ENCODE peak calls at places on chromosomes 4 and X, in eight cellular contexts. C is fibroblast of pulmonary artery, Q is psoas muscle, G is fibroblast of mammary gland, A is mucosa of descending colon, U is AG04449, M is A673, J is mammary epithelial cell. Z is an unnamed sample.

GRCh38 chrX:148500428-148501120 is at the start of gene AFF2:
- DNase-seq in U (no peak), C (peak), A (peak), G (peak), M (peak), J (peak), Q (peak), Z (peak)

GRCh38 chrX:17214962-17215361 is 160.0 kb upstream of the NHS start:
- DNase-seq in Q (no peak), M (no peak), A (no peak), J (no peak), U (no peak), C (no peak), G (peak), Z (no peak)

GRCh38 chr4:10783351-10783750 is 98.8 kb upstream of the CLNK start:
- DNase-seq in G (peak), Q (no peak), M (no peak), J (peak), U (peak), A (no peak), C (peak), Z (no peak)

GRCh38 chr4:128068927-128069326 is 7.8 kb downstream of the LARP1B start:
- DNase-seq in Q (no peak), A (no peak), U (no peak), G (peak), J (peak), C (peak), M (peak), Z (peak)

GRCh38 chrX:12065251-12065650 is 73.0 kb upstream of the FRMPD4 start:
- DNase-seq in G (peak), Q (no peak), J (peak), M (peak), U (no peak), C (peak), A (no peak), Z (no peak)

GRCh38 chr4:2915789-2916188 is 47.4 kb downstream of the NOP14 start:
- DNase-seq in G (no peak), J (no peak), A (peak), U (no peak), C (no peak), M (no peak), Q (no peak), Z (no peak)

GRCh38 chrX:107421337-107421736 is 28.1 kb upstream of the FRMPD3 start:
- DNase-seq in U (no peak), A (no peak), C (no peak), G (no peak), M (no peak), J (no peak), Q (no peak), Z (no peak)

GRCh38 chrX:1093586-1094538 is 118.6 kb downstream of the CRLF2 start:
- DNase-seq in U (no peak), G (no peak), Q (no peak), M (no peak), A (no peak), C (no peak), J (no peak), Z (no peak)

GRCh38 chr4:143363332-143363731 is 26.7 kb downstream of the GAB1 start:
- DNase-seq in J (no peak), Q (no peak), C (no peak), G (no peak), U (no peak), M (no peak), A (no peak), Z (no peak)

GRCh38 chr4:183106839-183107238 is 7.8 kb downstream of the WWC2 start:
- DNase-seq in J (no peak), Q (no peak), U (no peak), A (no peak), M (no peak), G (peak), C (no peak), Z (no peak)

GRCh38 chr4:155119006-155119405 is 89.4 kb upstream of the NPY2R start:
- DNase-seq in Q (no peak), C (no peak), G (no peak), M (no peak), U (no peak), A (no peak), J (no peak), Z (no peak)

GRCh38 chr4:155120536-155120935 is 87.9 kb upstream of the NPY2R start:
- DNase-seq in A (no peak), J (no peak), C (no peak), M (no peak), U (no peak), Q (no peak), G (no peak), Z (no peak)

GRCh38 chr4:155122382-155122781 is 86.1 kb upstream of the NPY2R start:
- DNase-seq in U (no peak), C (no peak), J (no peak), G (no peak), Q (no peak), A (no peak), M (no peak), Z (no peak)
- TF ChIP-seq CTCF in U (no peak), C (no peak), J (no peak), G (no peak), Q (no peak), A (no peak), M (no peak), Z (no peak)

DNA sequence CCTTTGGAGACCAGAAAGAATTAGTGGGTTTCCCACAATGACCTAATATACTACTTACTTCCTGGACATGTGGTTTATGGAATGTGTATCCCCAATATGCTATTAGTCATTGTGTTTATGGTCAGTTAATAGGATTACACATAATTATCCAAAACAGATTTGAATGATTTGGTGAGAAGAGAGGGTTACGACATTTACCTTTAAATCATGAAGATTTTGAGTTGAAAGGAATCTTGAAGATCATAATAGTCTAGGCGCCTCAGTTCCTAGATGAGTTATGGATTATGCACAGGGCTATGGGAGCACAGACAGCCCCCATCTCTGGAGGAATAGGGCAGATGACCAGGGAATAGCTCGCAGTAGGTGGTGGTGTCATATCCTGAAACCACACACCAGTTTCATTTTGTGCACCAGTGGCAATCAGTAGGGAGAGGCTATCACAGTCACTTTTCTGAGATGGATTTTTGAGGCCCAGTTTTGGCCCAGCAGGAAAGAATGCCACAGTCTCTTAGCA is 61.3 kb downstream of the SEPTIN11 start:
- DNase-seq in M (peak), Q (no peak), U (no peak), A (no peak), C (peak), G (peak), J (peak), Z (no peak)
- H3K4me3 ChIP-seq in M (no peak), Q (no peak), U (no peak), A (no peak), C (no peak), G (no peak), J (no peak), Z (no peak)

GRCh38 chr4:64158648-64159326 is 250.5 kb downstream of the TECRL start:
- DNase-seq in A (no peak), G (peak), Q (no peak), C (peak), J (peak), U (no peak), M (peak), Z (peak)
- TF ChIP-seq CTCF in A (peak), G (peak), Q (peak), C (peak), J (peak), U (peak), M (peak), Z (peak)

DNA sequence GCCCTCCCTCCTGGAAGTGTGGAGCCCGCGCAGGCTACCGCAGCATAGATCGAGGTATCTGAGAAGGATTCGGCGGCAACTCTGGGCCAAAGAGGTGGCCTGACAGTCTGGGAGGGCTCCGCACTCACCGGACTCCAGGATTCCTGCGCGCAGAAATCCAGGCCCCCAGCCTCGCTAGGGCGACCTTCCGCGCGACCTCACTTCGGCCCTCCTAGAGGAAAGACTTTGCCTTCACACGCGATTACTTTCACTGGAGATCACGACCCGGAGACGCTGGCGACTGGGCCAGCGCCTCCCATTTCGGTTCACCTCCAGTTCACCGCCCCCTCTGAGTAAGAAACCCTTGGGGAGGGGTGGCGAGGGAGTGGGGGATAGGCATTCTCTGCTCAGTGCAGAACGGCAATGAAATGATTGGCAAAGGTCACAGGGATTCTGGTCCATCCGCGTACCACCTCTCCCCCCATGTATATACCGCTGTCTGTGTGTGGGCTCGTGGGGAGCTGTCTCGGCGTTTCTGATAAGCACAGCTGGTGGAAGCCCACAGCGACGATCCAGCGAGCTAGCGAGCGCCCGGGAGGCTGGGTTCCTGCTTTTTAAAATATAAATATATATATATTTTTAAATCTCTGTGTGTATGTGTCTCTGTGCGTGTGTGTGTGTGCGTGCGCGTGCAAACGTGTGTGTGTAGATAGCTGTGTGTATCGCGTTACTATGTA is 2.5 kb downstream of the POU3F4 start:
- DNase-seq in C (no peak), U (no peak), A (no peak), J (no peak), Q (no peak), G (no peak), M (no peak), Z (no peak)
- H3K4me3 ChIP-seq in C (no peak), U (no peak), A (no peak), J (no peak), Q (no peak), G (no peak), M (no peak), Z (no peak)

GRCh38 chrX:140141444-140142029 is 176.2 kb upstream of the CXorf66 start:
- DNase-seq in G (peak), A (no peak), Q (no peak), M (peak), U (no peak), C (peak), J (peak), Z (peak)
- TF ChIP-seq CTCF in G (peak), A (no peak), Q (peak), M (peak), U (peak), C (peak), J (peak), Z (peak)

DNA sequence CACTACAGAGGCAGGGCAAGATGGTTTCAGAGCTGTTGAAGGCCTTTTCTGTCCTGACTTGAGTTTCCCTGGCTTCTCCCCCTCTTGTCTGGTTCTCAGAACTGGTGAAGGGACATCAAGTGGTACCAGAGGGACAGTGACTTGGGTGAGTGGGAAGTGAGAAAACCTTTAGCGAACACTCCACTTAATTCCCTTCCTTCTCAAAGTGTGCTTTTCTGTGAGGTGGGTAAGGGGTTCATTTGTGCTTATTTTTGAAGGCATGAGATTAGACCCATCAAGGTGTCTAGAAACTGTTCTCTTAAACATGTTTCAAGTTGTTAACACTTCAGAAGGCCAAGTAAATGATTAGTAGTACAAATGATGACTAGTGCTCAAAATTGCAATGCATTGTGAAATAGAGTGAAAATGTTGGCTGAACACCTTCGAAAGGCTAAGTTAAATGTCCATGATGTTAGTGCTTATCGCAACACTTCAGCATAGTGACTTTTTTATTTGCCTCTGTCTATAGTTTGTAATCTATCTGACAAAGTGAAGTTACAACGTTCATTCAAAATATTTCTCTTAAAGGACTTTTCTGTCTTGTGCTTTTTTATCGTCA is 2.8 kb downstream of the AREG start:
- DNase-seq in C (peak), Q (no peak), G (peak), M (no peak), J (no peak), U (no peak), A (no peak), Z (no peak)
- H3K4me3 ChIP-seq in C (peak), Q (no peak), G (peak), M (no peak), J (peak), U (no peak), A (no peak), Z (no peak)

DNA sequence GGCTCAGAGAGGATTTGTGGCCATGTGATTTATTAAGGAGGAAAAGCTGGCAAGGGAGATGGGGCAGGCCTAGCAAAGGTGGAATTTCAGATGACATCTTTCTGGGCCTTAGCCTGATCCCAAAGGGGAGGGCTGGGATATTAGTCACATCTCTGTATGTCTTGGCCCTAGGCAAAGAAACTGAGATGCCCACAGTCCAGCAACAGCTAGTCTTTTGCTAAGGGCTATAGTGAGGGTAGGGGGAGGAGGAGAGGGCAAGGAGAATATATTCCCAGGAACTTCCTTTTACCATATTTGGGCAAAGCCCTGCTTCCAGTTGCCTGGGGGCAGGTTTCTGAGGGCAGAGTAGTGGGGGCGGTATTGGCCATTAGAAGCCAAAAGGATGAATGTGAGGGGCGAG is 209.8 kb upstream of the NR3C2 start:
- DNase-seq in J (no peak), U (no peak), G (no peak), M (no peak), A (no peak), Q (no peak), C (no peak), Z (no peak)
- TF ChIP-seq CTCF in J (no peak), U (no peak), G (no peak), M (no peak), A (no peak), Q (no peak), C (no peak), Z (no peak)

DNA sequence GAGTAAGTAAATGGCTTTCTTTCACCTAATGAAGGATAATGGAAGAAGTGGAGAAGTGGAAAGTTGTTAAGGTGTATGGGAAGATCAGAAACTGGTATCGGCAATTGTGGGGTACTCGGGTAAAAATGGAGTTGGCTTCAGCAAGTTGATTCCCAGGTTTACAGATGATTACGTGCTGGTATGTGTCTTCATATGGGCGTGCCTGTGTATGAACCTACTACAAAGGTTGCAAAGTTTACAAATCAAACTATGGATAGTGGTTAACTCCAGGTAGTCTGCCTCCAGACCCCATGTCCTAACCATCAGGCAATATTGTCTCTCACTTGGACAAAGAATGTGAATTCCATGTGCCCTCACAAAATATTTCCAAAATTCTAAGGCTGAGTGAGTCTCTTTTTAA is 778 bp downstream of the TLR3 start:
- DNase-seq in J (no peak), G (no peak), U (no peak), C (no peak), M (no peak), A (no peak), Q (no peak), Z (no peak)
- H3K4me3 ChIP-seq in J (peak), G (peak), U (no peak), C (peak), M (peak), A (peak), Q (peak), Z (no peak)

GRCh38 chr4:140330311-140330900 is 43.0 kb upstream of the SCOC start:
- DNase-seq in J (peak), M (peak), G (peak), U (no peak), Q (no peak), A (no peak), C (peak), Z (peak)
- TF ChIP-seq CTCF in J (peak), M (peak), G (peak), U (no peak), Q (peak), A (no peak), C (peak), Z (no peak)